ENCODE peak calls at places on chromosomes 16 and 17, in five cellular contexts. One of them, this sample, is unnamed.

GRCh38 chr17:4807534-4808377 is 804 bp downstream of the PLD2 start:
- DNase-seq in lung: no peak
- DNase-seq in left ventricle myocardium inferior: no peak
- DNase-seq in tibial artery: no peak
- DNase-seq in cardiac muscle cell: peak
- DNase-seq in this sample: no peak

GRCh38 chr16:19130852-19131808 is 17.4 kb downstream of the ITPRIPL2 start:
- DNase-seq in lung: no peak
- DNase-seq in left ventricle myocardium inferior: peak
- DNase-seq in tibial artery: peak
- DNase-seq in cardiac muscle cell: peak
- DNase-seq in this sample: peak

GRCh38 chr17:83179378-83179777 is 100.0 kb downstream of the METRNL start:
- DNase-seq in lung: peak
- DNase-seq in left ventricle myocardium inferior: no peak
- DNase-seq in tibial artery: no peak
- DNase-seq in cardiac muscle cell: no peak
- DNase-seq in this sample: no peak

GRCh38 chr16:79071424-79071823 is 529.1 kb downstream of the MAF start:
- DNase-seq in lung: no peak
- DNase-seq in left ventricle myocardium inferior: no peak
- DNase-seq in tibial artery: no peak
- DNase-seq in cardiac muscle cell: no peak
- DNase-seq in this sample: no peak

GRCh38 chr16:88698694-88699045 is 7.5 kb downstream of the RNF166 start:
- DNase-seq in lung: no peak
- DNase-seq in left ventricle myocardium inferior: no peak
- DNase-seq in tibial artery: no peak
- DNase-seq in cardiac muscle cell: no peak
- DNase-seq in this sample: no peak

GRCh38 chr16:70478912-70479341 is 24.5 kb downstream of the FCSK start:
- DNase-seq in lung: no peak
- DNase-seq in left ventricle myocardium inferior: peak
- DNase-seq in tibial artery: no peak
- DNase-seq in cardiac muscle cell: peak
- DNase-seq in this sample: no peak

GRCh38 chr17:30323262-30323894 is 10.5 kb downstream of the TMIGD1 start:
- DNase-seq in lung: no peak
- DNase-seq in left ventricle myocardium inferior: no peak
- DNase-seq in tibial artery: no peak
- DNase-seq in cardiac muscle cell: no peak
- DNase-seq in this sample: no peak

GRCh38 chr17:47959825-47960655 is 2.4 kb upstream of the PRR15L start:
- DNase-seq in lung: no peak
- DNase-seq in left ventricle myocardium inferior: no peak
- DNase-seq in tibial artery: no peak
- DNase-seq in cardiac muscle cell: no peak
- DNase-seq in this sample: no peak

GRCh38 chr16:90046971-90047713 is 27.9 kb upstream of the DBNDD1 start:
- DNase-seq in lung: peak
- DNase-seq in left ventricle myocardium inferior: peak
- DNase-seq in tibial artery: peak
- DNase-seq in cardiac muscle cell: peak
- DNase-seq in this sample: no peak

GRCh38 chr17:4566785-4567184 is 6.4 kb upstream of the GGT6 start:
- DNase-seq in lung: peak
- DNase-seq in left ventricle myocardium inferior: no peak
- DNase-seq in tibial artery: no peak
- DNase-seq in cardiac muscle cell: peak
- DNase-seq in this sample: peak

GRCh38 chr17:61219460-61219859 is 180.2 kb upstream of the TBX2 start:
- DNase-seq in lung: no peak
- DNase-seq in left ventricle myocardium inferior: peak
- DNase-seq in tibial artery: peak
- DNase-seq in cardiac muscle cell: peak
- DNase-seq in this sample: no peak

GRCh38 chr17:58969156-58969555 is 137.5 kb downstream of the TRIM37 start:
- DNase-seq in lung: no peak
- DNase-seq in left ventricle myocardium inferior: no peak
- DNase-seq in tibial artery: no peak
- DNase-seq in cardiac muscle cell: no peak
- DNase-seq in this sample: peak

GRCh38 chr16:22358000-22358399 is 16.4 kb downstream of the CDR2 start:
- DNase-seq in lung: no peak
- DNase-seq in left ventricle myocardium inferior: no peak
- DNase-seq in tibial artery: no peak
- DNase-seq in cardiac muscle cell: no peak
- DNase-seq in this sample: no peak

GRCh38 chr17:44279586-44280344 is 11.8 kb upstream of the SLC4A1 start:
- DNase-seq in lung: peak
- DNase-seq in left ventricle myocardium inferior: peak
- DNase-seq in tibial artery: peak
- DNase-seq in cardiac muscle cell: peak
- DNase-seq in this sample: no peak

GRCh38 chr16:55474821-55475220 is 4.2 kb upstream of the MMP2 start:
- DNase-seq in lung: no peak
- DNase-seq in left ventricle myocardium inferior: no peak
- DNase-seq in tibial artery: no peak
- DNase-seq in cardiac muscle cell: no peak
- DNase-seq in this sample: no peak

GRCh38 chr17:34024303-34025178 is 230.5 kb upstream of the CCL2 start:
- DNase-seq in lung: no peak
- DNase-seq in left ventricle myocardium inferior: no peak
- DNase-seq in tibial artery: no peak
- DNase-seq in cardiac muscle cell: no peak
- DNase-seq in this sample: no peak

GRCh38 chr16:79484237-79484636 is 116.3 kb downstream of the MAF start:
- DNase-seq in lung: no peak
- DNase-seq in left ventricle myocardium inferior: no peak
- DNase-seq in tibial artery: no peak
- DNase-seq in cardiac muscle cell: no peak
- DNase-seq in this sample: no peak

GRCh38 chr16:56478228-56479049 is 27.1 kb downstream of the OGFOD1 start:
- DNase-seq in lung: no peak
- DNase-seq in left ventricle myocardium inferior: no peak
- DNase-seq in tibial artery: no peak
- DNase-seq in cardiac muscle cell: peak
- DNase-seq in this sample: peak

GRCh38 chr17:77959926-77960521 is 1.5 kb downstream of the TNRC6C start:
- DNase-seq in lung: no peak
- DNase-seq in left ventricle myocardium inferior: no peak
- DNase-seq in tibial artery: no peak
- DNase-seq in cardiac muscle cell: peak
- DNase-seq in this sample: peak

DNA sequence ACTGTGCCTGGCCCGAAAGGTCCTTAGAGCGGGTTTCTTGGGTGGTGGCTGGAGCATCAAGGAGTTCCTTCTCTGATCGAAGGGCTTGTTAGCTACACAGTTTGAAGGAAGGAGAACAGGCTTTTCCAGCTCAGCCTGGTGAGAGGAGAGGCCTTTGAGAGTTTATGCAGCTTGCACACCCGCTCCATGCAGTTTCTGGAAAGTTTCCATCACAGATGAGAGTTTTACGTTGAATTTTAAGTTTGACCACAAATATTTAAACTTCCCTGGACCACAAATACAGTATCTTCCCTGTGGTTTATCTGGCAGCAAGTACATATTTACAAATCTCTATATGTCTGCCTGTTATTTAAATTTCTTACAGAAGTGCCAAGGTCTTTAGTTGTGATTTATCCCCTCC is 56.8 kb downstream of the HIC1 start:
- DNase-seq in lung: peak
- DNase-seq in left ventricle myocardium inferior: no peak
- DNase-seq in tibial artery: no peak
- DNase-seq in cardiac muscle cell: peak
- DNase-seq in this sample: no peak
- H3K27ac ChIP-seq in lung: no peak
- H3K27ac ChIP-seq in left ventricle myocardium inferior: no peak
- H3K27ac ChIP-seq in tibial artery: no peak
- H3K27ac ChIP-seq in cardiac muscle cell: no peak
- H3K27ac ChIP-seq in this sample: no peak

GRCh38 chr16:67719778-67720144 is 645 bp upstream of the GFOD2 start:
- DNase-seq in lung: no peak
- DNase-seq in left ventricle myocardium inferior: no peak
- DNase-seq in tibial artery: no peak
- DNase-seq in cardiac muscle cell: peak
- DNase-seq in this sample: peak
- H3K27ac ChIP-seq in lung: peak
- H3K27ac ChIP-seq in left ventricle myocardium inferior: peak
- H3K27ac ChIP-seq in tibial artery: peak
- H3K27ac ChIP-seq in cardiac muscle cell: no peak
- H3K27ac ChIP-seq in this sample: peak

DNA sequence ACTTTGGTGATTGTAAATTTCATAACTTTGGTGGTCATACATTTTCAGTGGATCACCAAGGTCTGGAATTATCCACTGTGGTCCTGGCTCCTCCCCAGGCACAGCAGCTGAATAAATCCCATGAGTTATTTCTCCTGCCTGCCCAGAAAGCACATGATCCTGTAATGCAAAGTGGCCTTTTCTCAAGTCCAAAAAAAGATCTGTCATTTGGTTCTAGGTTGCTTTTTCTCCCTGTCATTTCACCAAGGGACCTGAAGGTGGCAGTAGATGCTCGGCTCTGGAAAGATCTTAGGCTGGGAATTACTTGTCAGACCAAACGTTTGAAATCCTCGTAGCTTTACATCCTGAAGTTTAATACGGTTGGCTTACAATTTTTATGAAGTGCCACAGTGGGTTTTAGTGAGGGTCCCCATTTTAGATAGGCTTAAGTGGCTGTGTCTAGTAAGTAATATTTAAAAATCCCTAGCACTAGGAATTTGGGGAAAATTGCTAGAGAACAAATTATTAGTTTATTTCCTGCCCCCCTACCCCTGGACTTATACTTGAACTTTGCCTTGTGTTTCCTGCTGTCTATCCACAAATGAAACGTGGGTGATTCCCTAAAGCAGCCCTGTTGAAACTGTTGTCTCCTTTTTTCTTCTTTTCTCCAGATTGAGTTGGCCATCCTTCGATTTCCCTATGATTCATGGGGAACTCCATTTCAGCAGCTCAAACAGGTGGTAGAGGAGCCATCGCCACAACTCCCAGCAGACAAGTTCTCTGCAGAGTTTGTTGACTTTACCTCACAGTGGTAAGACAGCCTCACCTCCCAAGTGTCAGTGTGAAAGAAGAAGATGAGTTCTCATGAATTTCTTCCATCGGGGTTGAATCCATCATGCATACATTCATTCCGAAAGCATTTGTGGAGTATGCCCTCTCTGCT is 111.7 kb downstream of the MAP2K6 start:
- DNase-seq in lung: no peak
- DNase-seq in left ventricle myocardium inferior: peak
- DNase-seq in tibial artery: peak
- DNase-seq in cardiac muscle cell: peak
- DNase-seq in this sample: peak
- H3K27ac ChIP-seq in lung: no peak
- H3K27ac ChIP-seq in left ventricle myocardium inferior: no peak
- H3K27ac ChIP-seq in tibial artery: no peak
- H3K27ac ChIP-seq in cardiac muscle cell: no peak
- H3K27ac ChIP-seq in this sample: no peak

GRCh38 chr17:64778102-64778366 is 115.9 kb upstream of the SMURF2 start:
- DNase-seq in lung: no peak
- DNase-seq in left ventricle myocardium inferior: no peak
- DNase-seq in tibial artery: no peak
- DNase-seq in cardiac muscle cell: no peak
- DNase-seq in this sample: no peak

GRCh38 chr17:64774888-64775600 is 112.9 kb upstream of the SMURF2 start:
- DNase-seq in lung: no peak
- DNase-seq in left ventricle myocardium inferior: no peak
- DNase-seq in tibial artery: peak
- DNase-seq in cardiac muscle cell: no peak
- DNase-seq in this sample: no peak

GRCh38 chr17:64773836-64774761 is 112.0 kb upstream of the SMURF2 start:
- DNase-seq in lung: peak
- DNase-seq in left ventricle myocardium inferior: no peak
- DNase-seq in tibial artery: peak
- DNase-seq in cardiac muscle cell: peak
- DNase-seq in this sample: peak

GRCh38 chr17:64777413-64778101 is 115.5 kb upstream of the SMURF2 start:
- DNase-seq in lung: no peak
- DNase-seq in left ventricle myocardium inferior: peak
- DNase-seq in tibial artery: peak
- DNase-seq in cardiac muscle cell: no peak
- DNase-seq in this sample: no peak

DNA sequence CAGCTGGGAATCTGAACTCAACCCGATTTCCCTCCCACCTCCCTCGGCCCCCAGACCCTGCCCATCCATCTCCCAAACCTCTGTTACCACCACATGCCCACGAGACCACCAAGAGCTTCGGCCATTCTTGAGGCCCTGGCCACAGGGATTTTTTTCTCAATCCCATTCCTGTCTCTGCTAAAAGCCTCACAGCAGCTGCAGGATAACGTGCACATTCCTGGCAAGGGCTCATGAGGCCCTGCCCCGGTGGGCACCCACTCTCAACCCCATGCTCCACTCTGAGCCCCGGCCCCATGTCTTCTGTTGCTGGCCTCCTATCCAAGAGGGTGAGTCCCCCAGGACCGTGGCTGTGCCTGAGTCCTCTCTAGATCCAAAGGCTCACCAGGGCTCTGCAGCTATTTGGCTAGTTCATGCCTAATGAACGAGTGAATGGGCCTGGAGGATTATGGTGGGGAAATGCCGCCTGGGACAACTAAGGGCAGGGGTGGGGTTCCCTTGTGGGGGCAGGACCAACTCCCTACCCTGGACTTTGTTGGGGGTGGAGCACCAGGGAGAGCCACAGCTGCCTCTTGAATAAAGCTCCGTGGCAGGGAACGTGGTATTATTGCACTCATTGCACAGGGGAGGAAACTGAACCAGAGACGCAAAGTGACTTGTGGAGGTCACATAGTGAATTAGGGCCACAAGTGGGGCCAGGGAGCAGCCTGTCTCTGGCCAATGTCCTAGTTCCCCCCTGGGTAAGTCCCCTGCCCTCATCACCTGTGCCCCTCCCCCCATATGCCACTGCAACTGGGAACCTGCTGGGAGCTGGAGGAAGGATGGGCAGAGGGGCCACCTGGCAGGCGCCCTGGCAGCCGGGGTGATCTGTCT is 113.8 kb upstream of the SMURF2 start:
- DNase-seq in lung: no peak
- DNase-seq in left ventricle myocardium inferior: no peak
- DNase-seq in tibial artery: peak
- DNase-seq in cardiac muscle cell: no peak
- DNase-seq in this sample: no peak
- H3K27ac ChIP-seq in lung: no peak
- H3K27ac ChIP-seq in left ventricle myocardium inferior: peak
- H3K27ac ChIP-seq in tibial artery: no peak
- H3K27ac ChIP-seq in cardiac muscle cell: no peak
- H3K27ac ChIP-seq in this sample: no peak

DNA sequence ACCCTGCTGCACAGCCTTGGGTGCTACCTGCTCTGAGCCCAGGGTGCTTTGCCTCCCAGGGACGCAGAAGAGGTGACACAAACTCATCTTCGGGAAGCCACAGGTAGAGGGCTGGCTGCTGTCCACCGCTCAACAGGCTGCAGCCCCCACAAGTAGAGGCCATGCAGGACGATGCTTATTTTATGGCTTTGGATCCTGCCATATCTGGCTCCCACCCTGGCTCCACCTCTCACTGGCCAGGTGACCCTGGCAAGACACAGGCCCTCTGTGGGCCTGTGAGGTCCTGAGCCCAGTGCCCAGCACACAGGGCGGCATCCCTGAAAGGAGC is 11.3 kb upstream of the BCAR1 start:
- DNase-seq in lung: no peak
- DNase-seq in left ventricle myocardium inferior: no peak
- DNase-seq in tibial artery: no peak
- DNase-seq in cardiac muscle cell: no peak
- DNase-seq in this sample: no peak
- H3K27ac ChIP-seq in lung: peak
- H3K27ac ChIP-seq in left ventricle myocardium inferior: peak
- H3K27ac ChIP-seq in tibial artery: peak
- H3K27ac ChIP-seq in cardiac muscle cell: peak
- H3K27ac ChIP-seq in this sample: no peak

This sample was measured in A673.